ENCODE peak calls at places on chromosomes 11 and 22, in nine cellular contexts. One of them, this sample, is unnamed.

GRCh38 chr11:83601201-83601992 is 315.2 kb upstream of the CCDC90B start:
- DNase-seq in astrocyte of the spinal cord: no peak
- DNase-seq in CD8-positive, alpha-beta T cell: no peak
- DNase-seq in left lung: no peak
- DNase-seq in aorta: no peak
- DNase-seq in foreskin fibroblast: no peak
- DNase-seq in sigmoid colon: no peak
- DNase-seq in heart right ventricle: no peak
- DNase-seq in adrenal gland: no peak
- DNase-seq in this sample: no peak

GRCh38 chr11:69560141-69560790 is 78.8 kb downstream of the LINC01488 start:
- DNase-seq in heart right ventricle: no peak
- DNase-seq in aorta: no peak
- DNase-seq in adrenal gland: no peak
- DNase-seq in sigmoid colon: no peak
- DNase-seq in foreskin fibroblast: no peak
- DNase-seq in astrocyte of the spinal cord: no peak
- DNase-seq in CD8-positive, alpha-beta T cell: no peak
- DNase-seq in left lung: no peak
- DNase-seq in this sample: no peak

GRCh38 chr11:117881217-117881616 is 4.8 kb upstream of the FXYD6 start:
- DNase-seq in left lung: no peak
- DNase-seq in aorta: no peak
- DNase-seq in adrenal gland: no peak
- DNase-seq in CD8-positive, alpha-beta T cell: no peak
- DNase-seq in sigmoid colon: peak
- DNase-seq in heart right ventricle: no peak
- DNase-seq in foreskin fibroblast: no peak
- DNase-seq in astrocyte of the spinal cord: no peak
- DNase-seq in this sample: no peak

GRCh38 chr11:3802016-3802790 is 4.8 kb upstream of the NUP98 start:
- DNase-seq in heart right ventricle: no peak
- DNase-seq in adrenal gland: no peak
- DNase-seq in CD8-positive, alpha-beta T cell: no peak
- DNase-seq in sigmoid colon: no peak
- DNase-seq in astrocyte of the spinal cord: no peak
- DNase-seq in aorta: peak
- DNase-seq in left lung: no peak
- DNase-seq in foreskin fibroblast: peak
- DNase-seq in this sample: no peak

GRCh38 chr11:14270690-14271542 is 88.1 kb downstream of the RRAS2 start:
- DNase-seq in left lung: no peak
- DNase-seq in heart right ventricle: no peak
- DNase-seq in sigmoid colon: no peak
- DNase-seq in CD8-positive, alpha-beta T cell: no peak
- DNase-seq in aorta: no peak
- DNase-seq in foreskin fibroblast: no peak
- DNase-seq in astrocyte of the spinal cord: no peak
- DNase-seq in adrenal gland: no peak
- DNase-seq in this sample: no peak

GRCh38 chr11:62546244-62546936 is at the start of gene AHNAK:
- DNase-seq in heart right ventricle: peak
- DNase-seq in aorta: peak
- DNase-seq in CD8-positive, alpha-beta T cell: peak
- DNase-seq in astrocyte of the spinal cord: peak
- DNase-seq in left lung: peak
- DNase-seq in foreskin fibroblast: peak
- DNase-seq in adrenal gland: peak
- DNase-seq in sigmoid colon: peak
- DNase-seq in this sample: peak

GRCh38 chr11:95968585-95968984 is 44.7 kb upstream of the MTMR2 start:
- DNase-seq in adrenal gland: no peak
- DNase-seq in astrocyte of the spinal cord: peak
- DNase-seq in left lung: no peak
- DNase-seq in foreskin fibroblast: peak
- DNase-seq in CD8-positive, alpha-beta T cell: no peak
- DNase-seq in sigmoid colon: no peak
- DNase-seq in heart right ventricle: no peak
- DNase-seq in aorta: no peak
- DNase-seq in this sample: no peak

GRCh38 chr22:44585559-44586121 is 87.6 kb upstream of the RTL6 start:
- DNase-seq in sigmoid colon: peak
- DNase-seq in heart right ventricle: no peak
- DNase-seq in aorta: peak
- DNase-seq in left lung: peak
- DNase-seq in CD8-positive, alpha-beta T cell: no peak
- DNase-seq in foreskin fibroblast: no peak
- DNase-seq in adrenal gland: no peak
- DNase-seq in astrocyte of the spinal cord: no peak
- DNase-seq in this sample: peak

GRCh38 chr11:46346886-46347636 is at the start of gene DGKZ:
- DNase-seq in adrenal gland: peak
- DNase-seq in sigmoid colon: peak
- DNase-seq in heart right ventricle: peak
- DNase-seq in CD8-positive, alpha-beta T cell: peak
- DNase-seq in foreskin fibroblast: peak
- DNase-seq in astrocyte of the spinal cord: peak
- DNase-seq in aorta: peak
- DNase-seq in left lung: peak
- DNase-seq in this sample: peak

GRCh38 chr11:58567889-58568512 is 7.7 kb downstream of the LPXN start:
- DNase-seq in adrenal gland: peak
- DNase-seq in left lung: no peak
- DNase-seq in aorta: peak
- DNase-seq in foreskin fibroblast: peak
- DNase-seq in sigmoid colon: no peak
- DNase-seq in astrocyte of the spinal cord: peak
- DNase-seq in CD8-positive, alpha-beta T cell: peak
- DNase-seq in heart right ventricle: peak
- DNase-seq in this sample: no peak

GRCh38 chr11:61694971-61695706 is 14.9 kb downstream of the DAGLA start:
- DNase-seq in aorta: no peak
- DNase-seq in CD8-positive, alpha-beta T cell: no peak
- DNase-seq in heart right ventricle: peak
- DNase-seq in adrenal gland: no peak
- DNase-seq in foreskin fibroblast: no peak
- DNase-seq in sigmoid colon: peak
- DNase-seq in left lung: peak
- DNase-seq in astrocyte of the spinal cord: no peak
- DNase-seq in this sample: no peak

GRCh38 chr11:132408877-132409276 is 1038.5 kb downstream of the NTM start:
- DNase-seq in left lung: no peak
- DNase-seq in CD8-positive, alpha-beta T cell: no peak
- DNase-seq in sigmoid colon: no peak
- DNase-seq in heart right ventricle: no peak
- DNase-seq in foreskin fibroblast: no peak
- DNase-seq in aorta: no peak
- DNase-seq in astrocyte of the spinal cord: no peak
- DNase-seq in adrenal gland: no peak
- DNase-seq in this sample: no peak

GRCh38 chr11:89433278-89433677 is 57.9 kb downstream of the NOX4 start:
- DNase-seq in foreskin fibroblast: no peak
- DNase-seq in aorta: no peak
- DNase-seq in left lung: no peak
- DNase-seq in CD8-positive, alpha-beta T cell: no peak
- DNase-seq in adrenal gland: no peak
- DNase-seq in heart right ventricle: no peak
- DNase-seq in astrocyte of the spinal cord: no peak
- DNase-seq in sigmoid colon: no peak
- DNase-seq in this sample: no peak

GRCh38 chr11:82842019-82842418 is 58.2 kb downstream of the PRCP start:
- DNase-seq in left lung: no peak
- DNase-seq in astrocyte of the spinal cord: no peak
- DNase-seq in adrenal gland: no peak
- DNase-seq in heart right ventricle: peak
- DNase-seq in sigmoid colon: peak
- DNase-seq in foreskin fibroblast: no peak
- DNase-seq in CD8-positive, alpha-beta T cell: no peak
- DNase-seq in aorta: no peak
- DNase-seq in this sample: no peak

GRCh38 chr22:37745548-37746365 is 48.9 kb downstream of the TRIOBP start:
- DNase-seq in astrocyte of the spinal cord: peak
- DNase-seq in adrenal gland: peak
- DNase-seq in aorta: peak
- DNase-seq in sigmoid colon: peak
- DNase-seq in left lung: peak
- DNase-seq in foreskin fibroblast: peak
- DNase-seq in heart right ventricle: peak
- DNase-seq in CD8-positive, alpha-beta T cell: peak
- DNase-seq in this sample: peak

GRCh38 chr22:37746366-37747089 is 49.7 kb downstream of the TRIOBP start:
- DNase-seq in CD8-positive, alpha-beta T cell: no peak
- DNase-seq in left lung: peak
- DNase-seq in sigmoid colon: no peak
- DNase-seq in aorta: no peak
- DNase-seq in heart right ventricle: no peak
- DNase-seq in foreskin fibroblast: no peak
- DNase-seq in astrocyte of the spinal cord: no peak
- DNase-seq in adrenal gland: no peak
- DNase-seq in this sample: no peak

GRCh38 chr22:37742374-37743092 is 45.7 kb downstream of the TRIOBP start:
- DNase-seq in CD8-positive, alpha-beta T cell: no peak
- DNase-seq in adrenal gland: peak
- DNase-seq in aorta: no peak
- DNase-seq in foreskin fibroblast: peak
- DNase-seq in sigmoid colon: peak
- DNase-seq in left lung: no peak
- DNase-seq in astrocyte of the spinal cord: peak
- DNase-seq in heart right ventricle: no peak
- DNase-seq in this sample: no peak

GRCh38 chr22:37747090-37747714 is 50.4 kb downstream of the TRIOBP start:
- DNase-seq in left lung: peak
- DNase-seq in foreskin fibroblast: peak
- DNase-seq in sigmoid colon: peak
- DNase-seq in heart right ventricle: peak
- DNase-seq in astrocyte of the spinal cord: peak
- DNase-seq in adrenal gland: peak
- DNase-seq in aorta: no peak
- DNase-seq in CD8-positive, alpha-beta T cell: no peak
- DNase-seq in this sample: peak

GRCh38 chr22:37744589-37744988 is 47.7 kb downstream of the TRIOBP start:
- DNase-seq in heart right ventricle: no peak
- DNase-seq in CD8-positive, alpha-beta T cell: no peak
- DNase-seq in sigmoid colon: no peak
- DNase-seq in astrocyte of the spinal cord: no peak
- DNase-seq in left lung: no peak
- DNase-seq in adrenal gland: no peak
- DNase-seq in foreskin fibroblast: no peak
- DNase-seq in aorta: no peak
- DNase-seq in this sample: no peak
- H3K4me3 ChIP-seq in heart right ventricle: no peak
- H3K4me3 ChIP-seq in CD8-positive, alpha-beta T cell: no peak
- H3K4me3 ChIP-seq in sigmoid colon: no peak
- H3K4me3 ChIP-seq in astrocyte of the spinal cord: no peak
- H3K4me3 ChIP-seq in left lung: no peak
- H3K4me3 ChIP-seq in adrenal gland: no peak
- H3K4me3 ChIP-seq in foreskin fibroblast: no peak
- H3K4me3 ChIP-seq in aorta: no peak
- H3K4me3 ChIP-seq in this sample: no peak

DNA sequence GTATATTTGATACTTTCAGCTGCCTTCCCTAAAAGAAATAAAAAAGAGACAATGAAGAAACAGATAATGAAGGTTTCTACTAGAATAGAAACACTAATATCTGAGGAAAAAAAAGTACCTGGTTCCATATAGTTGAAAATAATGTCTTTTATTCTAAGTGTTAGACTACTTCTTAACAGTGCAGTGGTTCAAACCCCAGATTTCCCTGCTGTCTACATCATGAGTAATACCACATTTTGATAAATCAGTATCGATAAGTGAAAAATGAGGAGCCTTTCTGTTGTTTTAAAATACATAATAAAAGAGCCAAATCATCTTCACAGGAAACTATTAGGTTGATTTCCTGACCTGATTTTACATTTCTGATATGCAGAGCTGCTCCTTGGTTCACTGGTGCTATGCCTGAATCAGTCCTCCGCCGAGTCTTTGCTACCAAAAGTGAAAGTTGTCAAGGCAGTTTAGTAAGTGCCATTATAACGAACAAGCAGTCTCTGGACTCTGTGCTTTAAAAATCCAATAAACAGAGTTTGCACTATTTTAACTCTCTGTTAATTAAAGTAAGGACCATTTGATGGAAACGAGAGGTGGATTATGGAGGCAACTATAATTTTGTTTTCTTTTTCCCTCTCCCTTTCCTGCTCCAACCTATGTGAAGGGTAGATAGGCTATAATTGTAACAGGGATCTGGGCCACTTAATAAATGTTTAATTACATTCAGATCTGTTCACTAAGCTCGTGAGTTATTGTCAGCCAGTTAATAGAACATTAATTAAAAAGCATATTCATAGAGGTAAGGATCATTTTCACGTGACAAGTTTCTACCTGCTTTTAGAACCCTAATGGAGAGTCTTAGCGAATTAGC is 724.5 kb upstream of the RAG2 start:
- DNase-seq in adrenal gland: no peak
- DNase-seq in aorta: no peak
- DNase-seq in heart right ventricle: no peak
- DNase-seq in left lung: no peak
- DNase-seq in sigmoid colon: no peak
- DNase-seq in foreskin fibroblast: no peak
- DNase-seq in astrocyte of the spinal cord: no peak
- DNase-seq in CD8-positive, alpha-beta T cell: no peak
- DNase-seq in this sample: peak
- H3K4me3 ChIP-seq in adrenal gland: no peak
- H3K4me3 ChIP-seq in aorta: no peak
- H3K4me3 ChIP-seq in heart right ventricle: no peak
- H3K4me3 ChIP-seq in left lung: no peak
- H3K4me3 ChIP-seq in sigmoid colon: no peak
- H3K4me3 ChIP-seq in foreskin fibroblast: no peak
- H3K4me3 ChIP-seq in astrocyte of the spinal cord: no peak
- H3K4me3 ChIP-seq in CD8-positive, alpha-beta T cell: no peak
- H3K4me3 ChIP-seq in this sample: peak

GRCh38 chr11:590997-591396 is 14.7 kb downstream of the PHRF1 start:
- DNase-seq in CD8-positive, alpha-beta T cell: no peak
- DNase-seq in adrenal gland: no peak
- DNase-seq in sigmoid colon: no peak
- DNase-seq in foreskin fibroblast: no peak
- DNase-seq in heart right ventricle: no peak
- DNase-seq in left lung: no peak
- DNase-seq in astrocyte of the spinal cord: no peak
- DNase-seq in aorta: no peak
- DNase-seq in this sample: no peak
- H3K4me3 ChIP-seq in CD8-positive, alpha-beta T cell: no peak
- H3K4me3 ChIP-seq in adrenal gland: no peak
- H3K4me3 ChIP-seq in sigmoid colon: no peak
- H3K4me3 ChIP-seq in foreskin fibroblast: no peak
- H3K4me3 ChIP-seq in heart right ventricle: no peak
- H3K4me3 ChIP-seq in left lung: no peak
- H3K4me3 ChIP-seq in astrocyte of the spinal cord: no peak
- H3K4me3 ChIP-seq in aorta: no peak
- H3K4me3 ChIP-seq in this sample: no peak

DNA sequence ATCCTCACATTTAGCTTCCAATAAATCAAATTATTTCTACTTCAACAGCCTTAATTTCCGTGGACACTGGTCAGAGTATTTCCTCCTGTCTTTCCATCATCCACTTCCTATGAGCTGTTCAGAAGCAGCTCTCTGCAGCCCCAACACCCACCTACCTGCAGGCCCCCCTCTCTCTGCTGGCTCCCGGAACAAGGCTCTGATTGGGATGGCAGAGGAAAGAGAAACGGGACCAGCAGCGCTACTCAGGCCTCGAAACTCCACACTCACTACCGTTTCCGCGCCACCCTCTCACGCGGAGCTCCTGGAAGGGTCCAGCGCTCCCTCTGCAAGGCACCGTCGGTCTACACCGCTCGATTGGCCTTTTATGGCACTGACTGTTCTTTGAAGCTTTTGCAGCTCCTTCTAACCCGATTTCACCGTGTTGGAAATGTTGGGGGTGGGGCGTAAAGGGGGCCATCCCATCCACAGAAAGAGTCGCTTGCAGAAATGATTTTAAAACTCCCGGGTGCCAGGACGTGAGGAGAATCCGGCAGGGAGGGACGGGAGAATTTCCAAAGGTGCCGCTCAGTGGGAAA is 383 bp upstream of the PANX1 start:
- DNase-seq in CD8-positive, alpha-beta T cell: no peak
- DNase-seq in sigmoid colon: peak
- DNase-seq in foreskin fibroblast: no peak
- DNase-seq in adrenal gland: peak
- DNase-seq in left lung: peak
- DNase-seq in aorta: peak
- DNase-seq in astrocyte of the spinal cord: no peak
- DNase-seq in heart right ventricle: no peak
- DNase-seq in this sample: no peak
- H3K4me3 ChIP-seq in CD8-positive, alpha-beta T cell: peak
- H3K4me3 ChIP-seq in sigmoid colon: peak
- H3K4me3 ChIP-seq in foreskin fibroblast: peak
- H3K4me3 ChIP-seq in adrenal gland: peak
- H3K4me3 ChIP-seq in left lung: peak
- H3K4me3 ChIP-seq in aorta: peak
- H3K4me3 ChIP-seq in astrocyte of the spinal cord: peak
- H3K4me3 ChIP-seq in heart right ventricle: peak
- H3K4me3 ChIP-seq in this sample: peak

This sample was measured in right lobe of liver.